ENCODE peak calls at places on chromosomes 6 and 20, in four cellular contexts. One of them, this sample, is unnamed.

GRCh38 chr6:1388927-1389790 is at the start of gene FOXF2:
- DNase-seq in naive thymus-derived CD8-positive, alpha-beta T cell: no peak
- DNase-seq in occipital lobe: no peak
- DNase-seq in stimulated activated CD4-positive, alpha-beta T cell treated with anti-CD3 and anti-CD28 coated beads, Interleukin-1b, Interleukin-23, amount 100 ng/mL, for 1 hour: no peak
- DNase-seq in this sample: no peak

GRCh38 chr20:56422824-56423189 is 10.7 kb downstream of the CASS4 start:
- DNase-seq in naive thymus-derived CD8-positive, alpha-beta T cell: no peak
- DNase-seq in occipital lobe: no peak
- DNase-seq in stimulated activated CD4-positive, alpha-beta T cell treated with anti-CD3 and anti-CD28 coated beads, Interleukin-1b, Interleukin-23, amount 100 ng/mL, for 1 hour: no peak
- DNase-seq in this sample: no peak

GRCh38 chr20:63636752-63637633 is 10.1 kb upstream of the GMEB2 start:
- DNase-seq in naive thymus-derived CD8-positive, alpha-beta T cell: no peak
- DNase-seq in occipital lobe: no peak
- DNase-seq in stimulated activated CD4-positive, alpha-beta T cell treated with anti-CD3 and anti-CD28 coated beads, Interleukin-1b, Interleukin-23, amount 100 ng/mL, for 1 hour: no peak
- DNase-seq in this sample: no peak

GRCh38 chr6:132797975-132798819 is at the start of gene SLC18B1:
- DNase-seq in naive thymus-derived CD8-positive, alpha-beta T cell: peak; percentile 39
- DNase-seq in occipital lobe: peak; percentile 52
- DNase-seq in stimulated activated CD4-positive, alpha-beta T cell treated with anti-CD3 and anti-CD28 coated beads, Interleukin-1b, Interleukin-23, amount 100 ng/mL, for 1 hour: no peak
- DNase-seq in this sample: peak; percentile 54

GRCh38 chr20:9492067-9492466 is 22.3 kb upstream of the LAMP5 start:
- DNase-seq in naive thymus-derived CD8-positive, alpha-beta T cell: no peak
- DNase-seq in occipital lobe: no peak
- DNase-seq in stimulated activated CD4-positive, alpha-beta T cell treated with anti-CD3 and anti-CD28 coated beads, Interleukin-1b, Interleukin-23, amount 100 ng/mL, for 1 hour: no peak
- DNase-seq in this sample: no peak

GRCh38 chr6:45487645-45488044 is 109.9 kb upstream of the SUPT3H start:
- DNase-seq in naive thymus-derived CD8-positive, alpha-beta T cell: no peak
- DNase-seq in occipital lobe: no peak
- DNase-seq in stimulated activated CD4-positive, alpha-beta T cell treated with anti-CD3 and anti-CD28 coated beads, Interleukin-1b, Interleukin-23, amount 100 ng/mL, for 1 hour: no peak
- DNase-seq in this sample: no peak

GRCh38 chr6:151014404-151015150 is 149.1 kb downstream of the MTHFD1L start:
- DNase-seq in naive thymus-derived CD8-positive, alpha-beta T cell: peak; percentile 58
- DNase-seq in occipital lobe: peak; percentile 19
- DNase-seq in stimulated activated CD4-positive, alpha-beta T cell treated with anti-CD3 and anti-CD28 coated beads, Interleukin-1b, Interleukin-23, amount 100 ng/mL, for 1 hour: no peak
- DNase-seq in this sample: peak; percentile 34

GRCh38 chr6:114218831-114219230 is 124.0 kb downstream of the HS3ST5 start:
- DNase-seq in naive thymus-derived CD8-positive, alpha-beta T cell: no peak
- DNase-seq in occipital lobe: no peak
- DNase-seq in stimulated activated CD4-positive, alpha-beta T cell treated with anti-CD3 and anti-CD28 coated beads, Interleukin-1b, Interleukin-23, amount 100 ng/mL, for 1 hour: no peak
- DNase-seq in this sample: no peak

GRCh38 chr20:9203081-9203447 is 134.2 kb downstream of the PLCB4 start:
- DNase-seq in naive thymus-derived CD8-positive, alpha-beta T cell: no peak
- DNase-seq in occipital lobe: no peak
- DNase-seq in stimulated activated CD4-positive, alpha-beta T cell treated with anti-CD3 and anti-CD28 coated beads, Interleukin-1b, Interleukin-23, amount 100 ng/mL, for 1 hour: no peak
- DNase-seq in this sample: no peak

GRCh38 chr20:38805502-38805957 is at the start of gene PPP1R16B:
- DNase-seq in naive thymus-derived CD8-positive, alpha-beta T cell: peak; percentile 86
- DNase-seq in occipital lobe: peak; percentile 57
- DNase-seq in stimulated activated CD4-positive, alpha-beta T cell treated with anti-CD3 and anti-CD28 coated beads, Interleukin-1b, Interleukin-23, amount 100 ng/mL, for 1 hour: peak; percentile 43
- DNase-seq in this sample: peak; percentile 50

GRCh38 chr6:35601331-35602132 is 87.2 kb downstream of the FKBP5 start:
- DNase-seq in naive thymus-derived CD8-positive, alpha-beta T cell: peak; percentile 81
- DNase-seq in occipital lobe: peak; percentile 25
- DNase-seq in stimulated activated CD4-positive, alpha-beta T cell treated with anti-CD3 and anti-CD28 coated beads, Interleukin-1b, Interleukin-23, amount 100 ng/mL, for 1 hour: peak; percentile 30
- DNase-seq in this sample: peak; percentile 14

GRCh38 chr6:131368077-131368911 is 204.7 kb upstream of the ARG1 start:
- DNase-seq in naive thymus-derived CD8-positive, alpha-beta T cell: no peak
- DNase-seq in occipital lobe: peak; percentile 76
- DNase-seq in stimulated activated CD4-positive, alpha-beta T cell treated with anti-CD3 and anti-CD28 coated beads, Interleukin-1b, Interleukin-23, amount 100 ng/mL, for 1 hour: no peak
- DNase-seq in this sample: peak; percentile 56

GRCh38 chr6:62150048-62150663 is 135.9 kb downstream of the KHDRBS2 start:
- DNase-seq in naive thymus-derived CD8-positive, alpha-beta T cell: no peak
- DNase-seq in occipital lobe: no peak
- DNase-seq in stimulated activated CD4-positive, alpha-beta T cell treated with anti-CD3 and anti-CD28 coated beads, Interleukin-1b, Interleukin-23, amount 100 ng/mL, for 1 hour: no peak
- DNase-seq in this sample: peak; percentile 2

GRCh38 chr6:134921980-134922313 is 28.0 kb downstream of the ALDH8A1 start:
- DNase-seq in naive thymus-derived CD8-positive, alpha-beta T cell: no peak
- DNase-seq in occipital lobe: no peak
- DNase-seq in stimulated activated CD4-positive, alpha-beta T cell treated with anti-CD3 and anti-CD28 coated beads, Interleukin-1b, Interleukin-23, amount 100 ng/mL, for 1 hour: no peak
- DNase-seq in this sample: no peak

GRCh38 chr20:37529968-37530600 is 2.4 kb upstream of the BLCAP start:
- DNase-seq in naive thymus-derived CD8-positive, alpha-beta T cell: no peak
- DNase-seq in occipital lobe: no peak
- DNase-seq in stimulated activated CD4-positive, alpha-beta T cell treated with anti-CD3 and anti-CD28 coated beads, Interleukin-1b, Interleukin-23, amount 100 ng/mL, for 1 hour: no peak
- DNase-seq in this sample: no peak

GRCh38 chr6:5540375-5540774 is 279.1 kb downstream of the FARS2 start:
- DNase-seq in naive thymus-derived CD8-positive, alpha-beta T cell: no peak
- DNase-seq in occipital lobe: no peak
- DNase-seq in stimulated activated CD4-positive, alpha-beta T cell treated with anti-CD3 and anti-CD28 coated beads, Interleukin-1b, Interleukin-23, amount 100 ng/mL, for 1 hour: no peak
- DNase-seq in this sample: no peak

GRCh38 chr6:144816936-144817335 is 531.8 kb downstream of the UTRN start:
- DNase-seq in naive thymus-derived CD8-positive, alpha-beta T cell: no peak
- DNase-seq in occipital lobe: no peak
- DNase-seq in stimulated activated CD4-positive, alpha-beta T cell treated with anti-CD3 and anti-CD28 coated beads, Interleukin-1b, Interleukin-23, amount 100 ng/mL, for 1 hour: no peak
- DNase-seq in this sample: no peak

GRCh38 chr6:46932941-46933340 is 11.2 kb upstream of the ADGRF5 start:
- DNase-seq in naive thymus-derived CD8-positive, alpha-beta T cell: no peak
- DNase-seq in occipital lobe: no peak
- DNase-seq in stimulated activated CD4-positive, alpha-beta T cell treated with anti-CD3 and anti-CD28 coated beads, Interleukin-1b, Interleukin-23, amount 100 ng/mL, for 1 hour: no peak
- DNase-seq in this sample: no peak

GRCh38 chr20:3237958-3238615 is 903 bp downstream of the SLC4A11 start:
- DNase-seq in naive thymus-derived CD8-positive, alpha-beta T cell: no peak
- DNase-seq in occipital lobe: no peak
- DNase-seq in stimulated activated CD4-positive, alpha-beta T cell treated with anti-CD3 and anti-CD28 coated beads, Interleukin-1b, Interleukin-23, amount 100 ng/mL, for 1 hour: no peak
- DNase-seq in this sample: no peak

This sample was measured in hippocampal formation.